ENCODE peak calls at places on chromosomes 11 and 22, in six cellular contexts. R, Q, I, A, N and W are unnamed samples.

GRCh38 chr11:125407046-125407445 is 89.0 kb downstream of the FEZ1 start:
- DNase-seq in A (no peak), I (no peak), N (no peak), Q (no peak), R (no peak), W (no peak)

GRCh38 chr11:120710354-120711187 is 199.0 kb downstream of the GRIK4 start:
- DNase-seq in R (no peak), I (no peak), N (peak), Q (no peak), A (peak), W (peak)

GRCh38 chr11:96753997-96754396 is 364.2 kb downstream of the JRKL start:
- DNase-seq in Q (no peak), A (no peak), R (no peak), N (no peak), I (no peak), W (no peak)

GRCh38 chr11:84887055-84887629 is 740.0 kb downstream of the DLG2 start:
- DNase-seq in A (no peak), N (no peak), Q (no peak), I (no peak), R (no peak), W (no peak)

GRCh38 chr11:72814831-72815618 is 814 bp downstream of the ATG16L2 start:
- DNase-seq in R (no peak), I (no peak), Q (no peak), A (peak), N (no peak), W (peak)

GRCh38 chr11:69657456-69657910 is 16.5 kb downstream of the CCND1 start:
- DNase-seq in N (no peak), I (peak), A (no peak), R (no peak), Q (no peak), W (no peak)

GRCh38 chr11:14980854-14981253 is 8.7 kb upstream of the CALCA start:
- DNase-seq in A (no peak), N (no peak), R (no peak), I (no peak), Q (no peak), W (no peak)

GRCh38 chr11:93219440-93219839 is 21.6 kb upstream of the SLC36A4 start:
- DNase-seq in R (no peak), N (no peak), A (no peak), Q (no peak), I (no peak), W (no peak)

GRCh38 chr22:17418890-17419324 is 49.6 kb downstream of the CECR2 start:
- DNase-seq in N (no peak), Q (no peak), R (no peak), I (peak), A (no peak), W (no peak)

GRCh38 chr11:131511794-131512193 is 141.4 kb downstream of the NTM start:
- DNase-seq in A (no peak), N (no peak), I (no peak), Q (peak), R (no peak), W (no peak)
- TF ChIP-seq CTCF in A (no peak), N (no peak), I (peak), Q (peak), R (peak), W (no peak)

DNA sequence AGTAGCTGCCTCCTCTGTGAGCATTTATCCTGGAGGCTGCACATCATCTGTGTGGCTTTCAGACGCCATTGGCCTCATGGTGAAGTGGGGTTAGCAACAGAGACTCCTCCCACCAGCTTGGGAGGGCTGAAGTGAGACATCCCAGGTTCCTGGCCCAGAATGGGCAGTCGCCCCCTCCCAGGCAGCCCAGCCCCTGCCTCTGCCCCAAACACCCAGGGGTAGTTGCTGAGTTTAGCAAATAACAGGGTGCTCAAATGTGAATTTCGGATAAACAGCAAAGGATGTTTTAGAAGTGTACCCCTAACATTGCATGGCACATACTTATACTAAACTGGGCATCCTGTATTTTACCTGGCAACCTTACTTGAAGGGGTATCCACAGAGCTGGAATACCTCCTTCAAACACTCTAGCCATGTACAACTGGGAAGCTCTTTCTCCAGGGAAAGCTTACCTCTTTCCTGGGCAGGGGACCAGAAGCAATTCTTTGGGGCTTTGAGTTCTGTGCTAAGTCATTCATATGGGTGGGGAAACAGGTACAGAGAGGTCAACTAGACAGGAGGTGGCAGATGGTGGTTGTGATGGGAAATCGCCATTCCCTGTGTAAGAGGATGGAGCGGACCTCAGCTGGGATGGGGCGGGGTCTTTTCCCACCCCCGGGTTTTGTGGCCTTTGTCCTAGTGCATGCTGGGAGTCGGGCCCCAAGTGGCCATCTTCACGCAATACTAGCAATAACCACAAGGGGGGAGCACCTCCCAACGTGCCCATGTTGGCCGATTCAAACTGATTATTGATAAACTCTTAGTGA is 19.3 kb downstream of the MTFP1 start:
- DNase-seq in N (no peak), I (no peak), R (no peak), A (no peak), Q (no peak), W (no peak)
- TF ChIP-seq POLR2A in N (no peak), I (no peak), R (no peak), A (no peak), Q (no peak), W (no peak)

GRCh38 chr11:128839081-128839480 is 28.0 kb downstream of the KCNJ1 start:
- DNase-seq in I (no peak), N (no peak), Q (no peak), R (no peak), A (no peak), W (no peak)
- H3K27ac ChIP-seq in I (no peak), N (no peak), Q (no peak), R (no peak), A (no peak), W (no peak)

GRCh38 chr11:66638177-66639065 is at the start of gene RBM4:
- DNase-seq in I (peak), Q (peak), R (peak), A (peak), N (peak), W (peak)
- TF ChIP-seq CTCF in I (no peak), Q (peak), R (no peak), A (peak), N (no peak), W (no peak)